ENCODE peak calls at places on chromosomes 13 and 19, in nine cellular contexts. M is uterus, T is PC-3, J is ovary, A is adrenal gland, S is thoracic aorta, N is heart right ventricle, F is body of pancreas, Q is Karpas-422. L is an unnamed sample.

GRCh38 chr13:111630411-111630810 is 310.0 kb downstream of the TEX29 start:
- DNase-seq in M (no peak), T (no peak), J (no peak), A (no peak), S (no peak), N (no peak), F (no peak), Q (no peak), L (no peak)

GRCh38 chr13:79593611-79594275 is 112.8 kb downstream of the NDFIP2 start:
- DNase-seq in M (no peak), T (peak; percentile 40), J (no peak), A (no peak), S (no peak), N (no peak), F (no peak), Q (no peak), L (no peak)

GRCh38 chr19:41957161-41957837 is 1.8 kb downstream of the RABAC1 start:
- DNase-seq in M (no peak), T (no peak), J (no peak), A (no peak), S (no peak), N (no peak), F (no peak), Q (no peak), L (no peak)

GRCh38 chr13:88726075-88726474 is 1054.9 kb downstream of the SLITRK5 start:
- DNase-seq in M (no peak), T (no peak), J (no peak), A (no peak), S (no peak), N (no peak), F (no peak), Q (no peak), L (no peak)

GRCh38 chr13:114275309-114275708 is 6.1 kb upstream of the UPF3A start:
- DNase-seq in M (no peak), T (no peak), J (no peak), A (no peak), S (no peak), N (no peak), F (peak; percentile 15), Q (no peak), L (no peak)

GRCh38 chr19:55232284-55232597 is 3.7 kb upstream of the TMEM86B start:
- DNase-seq in M (no peak), T (no peak), J (no peak), A (no peak), S (no peak), N (no peak), F (no peak), Q (no peak), L (no peak)

GRCh38 chr13:76764429-76764828 is 121.8 kb downstream of the KCTD12 start:
- DNase-seq in M (peak; percentile 32), T (peak; percentile 36), J (peak; percentile 51), A (peak; percentile 43), S (no peak), N (peak; percentile 86), F (peak; percentile 10), Q (no peak), L (peak; percentile 67)

GRCh38 chr19:44648536-44649370 is 5.0 kb downstream of the PVR start:
- DNase-seq in M (no peak), T (peak; percentile 59), J (peak; percentile 51), A (peak; percentile 82), S (no peak), N (peak; percentile 74), F (no peak), Q (no peak), L (peak; percentile 31)

GRCh38 chr19:13093407-13094284 is 9.0 kb downstream of the LYL1 start:
- DNase-seq in M (peak; percentile 85), T (peak; percentile 95), J (peak; percentile 89), A (peak; percentile 86), S (no peak), N (peak; percentile 83), F (peak; percentile 80), Q (peak; percentile 94), L (peak; percentile 83)

GRCh38 chr13:48222358-48223015 is 10.5 kb upstream of the ITM2B start:
- DNase-seq in M (peak; percentile 62), T (no peak), J (peak; percentile 74), A (peak; percentile 36), S (no peak), N (no peak), F (no peak), Q (peak; percentile 31), L (peak; percentile 46)

GRCh38 chr19:15299568-15300409 is 32.5 kb downstream of the BRD4 start:
- DNase-seq in M (no peak), T (no peak), J (no peak), A (no peak), S (no peak), N (no peak), F (no peak), Q (no peak), L (no peak)

GRCh38 chr13:39516140-39516539 is 86.9 kb downstream of the LHFPL6 start:
- DNase-seq in M (no peak), T (no peak), J (no peak), A (no peak), S (no peak), N (peak; percentile 48), F (no peak), Q (no peak), L (no peak)

GRCh38 chr19:57288373-57288772 is 8.1 kb downstream of the ZNF460 start:
- DNase-seq in M (no peak), T (no peak), J (no peak), A (no peak), S (no peak), N (no peak), F (no peak), Q (no peak), L (no peak)

GRCh38 chr19:45099465-45100201 is 6.7 kb downstream of the PPP1R37 start:
- DNase-seq in M (no peak), T (no peak), J (no peak), A (peak; percentile 84), S (no peak), N (no peak), F (peak; percentile 44), Q (no peak), L (no peak)

GRCh38 chr13:96089749-96090239 is at the start of gene HS6ST3:
- DNase-seq in M (peak; percentile 18), T (peak; percentile 16), J (no peak), A (peak; percentile 46), S (no peak), N (peak; percentile 11), F (peak; percentile 88), Q (peak; percentile 43), L (peak; percentile 28)

GRCh38 chr19:51090471-51090870 is 7.8 kb upstream of the KLK14 start:
- DNase-seq in M (no peak), T (peak; percentile 26), J (no peak), A (no peak), S (no peak), N (no peak), F (no peak), Q (no peak), L (no peak)

GRCh38 chr19:51091895-51092873 is 9.5 kb upstream of the KLK14 start:
- DNase-seq in M (no peak), T (peak; percentile 58), J (no peak), A (no peak), S (no peak), N (no peak), F (no peak), Q (no peak), L (no peak)

GRCh38 chr19:51091126-51091525 is 8.4 kb upstream of the KLK14 start:
- DNase-seq in M (no peak), T (no peak), J (no peak), A (no peak), S (no peak), N (no peak), F (no peak), Q (no peak), L (no peak)

GRCh38 chr19:51093066-51093465 is 10.4 kb upstream of the KLK14 start:
- DNase-seq in M (no peak), T (no peak), J (no peak), A (no peak), S (no peak), N (no peak), F (peak; percentile 40), Q (no peak), L (no peak)

GRCh38 chr19:51089786-51090185 is 7.1 kb upstream of the KLK14 start:
- DNase-seq in M (no peak), T (no peak), J (no peak), A (no peak), S (no peak), N (no peak), F (no peak), Q (no peak), L (no peak)
- H3K27ac ChIP-seq in M (no peak overlapping the region), T (no peak overlapping the region), J (no peak overlapping the region), A (no peak overlapping the region), S (no peak overlapping the region), N (no peak overlapping the region), F (no peak overlapping the region), Q (no peak overlapping the region), L (no peak overlapping the region)

GRCh38 chr19:28554321-28555091 is 658.4 kb downstream of the UQCRFS1 start:
- DNase-seq in M (no peak), T (no peak), J (no peak), A (no peak), S (no peak), N (no peak), F (no peak), Q (no peak), L (no peak)
- H3K4me1 ChIP-seq in M (no peaks in the 10 kb centered on the region), T (no peaks in the 10 kb centered on the region), J (no peaks in the 10 kb centered on the region), A (no peaks in the 10 kb centered on the region), S (no peaks in the 10 kb centered on the region), N (no peaks in the 10 kb centered on the region), F (peaks cover 9% of the 10 kb centered on the region), Q (no peaks in the 10 kb centered on the region), L (no peaks in the 10 kb centered on the region)

DNA sequence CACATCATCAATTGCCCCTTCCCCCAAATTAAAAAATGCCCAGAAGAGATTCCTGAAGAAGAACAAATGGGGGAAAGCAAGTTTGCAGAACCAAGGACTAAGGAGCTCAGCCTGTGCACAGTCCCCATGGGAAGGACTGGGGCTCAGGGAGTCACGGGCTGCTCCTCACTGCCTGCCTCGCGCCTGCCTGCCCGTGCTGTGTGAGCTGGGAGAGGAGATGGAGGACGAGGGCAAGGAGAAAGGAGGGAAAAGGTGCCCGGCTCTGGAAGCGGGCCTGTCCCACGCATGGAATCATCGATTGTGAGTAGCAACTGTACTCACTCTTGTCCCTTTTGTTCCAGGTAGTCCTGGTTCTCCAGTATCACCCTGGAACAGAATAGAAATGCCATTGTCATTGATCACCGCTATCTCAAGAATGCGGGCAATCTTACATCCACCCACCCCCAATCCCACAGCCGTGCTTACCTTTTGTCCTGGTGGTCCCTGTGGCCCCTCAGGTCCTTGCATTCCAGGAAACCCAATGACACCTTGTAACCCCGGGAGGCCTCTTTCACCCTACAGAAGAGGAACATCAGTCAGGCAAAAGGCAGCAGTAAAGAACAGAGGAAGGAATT is 93.4 kb downstream of the COL4A1 start:
- DNase-seq in M (no peak), T (no peak), J (no peak), A (no peak), S (no peak), N (no peak), F (no peak), Q (no peak), L (no peak)
- H3K27ac ChIP-seq in M (no peak overlapping the region), T (no peak overlapping the region), J (no peak overlapping the region), A (no peak overlapping the region), S (peak overlapping the region; percentile 2), N (no peak overlapping the region), F (no peak overlapping the region), Q (no peak overlapping the region), L (no peak overlapping the region)

DNA sequence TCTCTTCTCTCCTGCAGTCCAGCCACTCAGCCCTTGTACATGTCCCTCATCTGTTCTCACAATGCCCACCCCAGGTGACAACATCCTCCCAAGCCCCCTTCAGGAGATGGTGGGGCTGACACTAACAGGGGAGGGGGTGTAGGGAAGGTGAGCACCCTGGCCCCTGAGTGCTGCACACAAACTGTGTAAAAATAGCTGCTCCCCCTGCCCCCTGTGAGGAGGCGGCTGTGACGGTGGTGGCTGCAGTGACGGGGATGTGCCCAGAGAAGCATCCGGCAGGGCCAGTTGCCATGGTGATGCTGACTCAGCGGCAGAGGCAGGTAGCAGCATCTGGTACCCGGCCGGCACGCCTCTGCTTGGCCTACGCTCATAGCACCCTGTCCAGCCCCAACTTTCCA is 13.0 kb upstream of the JUND start:
- DNase-seq in M (no peak), T (peak; percentile 61), J (peak; percentile 64), A (peak; percentile 68), S (no peak), N (no peak), F (peak; percentile 54), Q (peak; percentile 76), L (no peak)
- H3K4me1 ChIP-seq in M (peaks cover 15% of the 10 kb centered on the region), T (peaks cover 17% of the 10 kb centered on the region), J (peaks cover 7% of the 10 kb centered on the region), A (peaks cover 22% of the 10 kb centered on the region), S (peaks cover 33% of the 10 kb centered on the region), N (peaks cover 30% of the 10 kb centered on the region), F (peaks cover 35% of the 10 kb centered on the region), Q (peaks cover 31% of the 10 kb centered on the region), L (peaks cover 43% of the 10 kb centered on the region)